ENCODE peak calls at places on chromosomes 5 and 9, in six cellular contexts. One of them, this sample, is unnamed. For H3K27me3, the result is how much of the 10 kb centered on the place peaks cover.

GRCh38 chr5:139019880-139020279 is 144.7 kb upstream of the LRRTM2 start:
- DNase-seq in left lung: no peak
- DNase-seq in bronchial epithelial cell: no peak
- DNase-seq in esophagus squamous epithelium: no peak
- DNase-seq in A673: no peak
- DNase-seq in right atrium auricular region: no peak
- DNase-seq in this sample: no peak

GRCh38 chr9:124595743-124596142 is 88.5 kb upstream of the NR5A1 start:
- DNase-seq in right atrium auricular region: no peak
- DNase-seq in left lung: no peak
- DNase-seq in bronchial epithelial cell: no peak
- DNase-seq in esophagus squamous epithelium: no peak
- DNase-seq in A673: no peak
- DNase-seq in this sample: no peak

GRCh38 chr5:68420476-68421344 is 205.2 kb downstream of the PIK3R1 start:
- DNase-seq in A673: no peak
- DNase-seq in right atrium auricular region: no peak
- DNase-seq in esophagus squamous epithelium: no peak
- DNase-seq in bronchial epithelial cell: no peak
- DNase-seq in left lung: no peak
- DNase-seq in this sample: peak

GRCh38 chr9:76697110-76697509 is 67.1 kb upstream of the PCA3 start:
- DNase-seq in bronchial epithelial cell: no peak
- DNase-seq in right atrium auricular region: no peak
- DNase-seq in left lung: no peak
- DNase-seq in esophagus squamous epithelium: no peak
- DNase-seq in A673: no peak
- DNase-seq in this sample: no peak

GRCh38 chr9:125241863-125242739 is 958 bp upstream of the HSPA5 start:
- DNase-seq in bronchial epithelial cell: no peak
- DNase-seq in A673: peak
- DNase-seq in esophagus squamous epithelium: no peak
- DNase-seq in left lung: peak
- DNase-seq in right atrium auricular region: peak
- DNase-seq in this sample: peak

GRCh38 chr9:99445920-99446319 is 223.8 kb downstream of the SEC61B start:
- DNase-seq in esophagus squamous epithelium: no peak
- DNase-seq in right atrium auricular region: no peak
- DNase-seq in left lung: no peak
- DNase-seq in bronchial epithelial cell: peak
- DNase-seq in A673: no peak
- DNase-seq in this sample: no peak

GRCh38 chr9:16825971-16826370 is 44.5 kb downstream of the BNC2 start:
- DNase-seq in esophagus squamous epithelium: no peak
- DNase-seq in bronchial epithelial cell: no peak
- DNase-seq in right atrium auricular region: no peak
- DNase-seq in left lung: no peak
- DNase-seq in A673: peak
- DNase-seq in this sample: no peak

GRCh38 chr5:110087829-110088228 is 398.1 kb downstream of the MAN2A1 start:
- DNase-seq in bronchial epithelial cell: peak
- DNase-seq in left lung: no peak
- DNase-seq in A673: peak
- DNase-seq in esophagus squamous epithelium: no peak
- DNase-seq in right atrium auricular region: no peak
- DNase-seq in this sample: no peak

GRCh38 chr9:99197987-99198386 is 23.8 kb downstream of the ALG2 start:
- DNase-seq in right atrium auricular region: no peak
- DNase-seq in esophagus squamous epithelium: no peak
- DNase-seq in left lung: no peak
- DNase-seq in bronchial epithelial cell: no peak
- DNase-seq in A673: no peak
- DNase-seq in this sample: no peak

GRCh38 chr9:34992376-34992951 is 2.9 kb downstream of the DNAJB5 start:
- DNase-seq in left lung: peak
- DNase-seq in right atrium auricular region: peak
- DNase-seq in A673: peak
- DNase-seq in bronchial epithelial cell: peak
- DNase-seq in esophagus squamous epithelium: no peak
- DNase-seq in this sample: peak

GRCh38 chr9:36877239-36877638 is 156.8 kb downstream of the PAX5 start:
- DNase-seq in esophagus squamous epithelium: no peak
- DNase-seq in right atrium auricular region: no peak
- DNase-seq in A673: no peak
- DNase-seq in left lung: no peak
- DNase-seq in bronchial epithelial cell: no peak
- DNase-seq in this sample: no peak
- H3K27me3 ChIP-seq in esophagus squamous epithelium: under half
- H3K27me3 ChIP-seq in right atrium auricular region: under half
- H3K27me3 ChIP-seq in A673: under half
- H3K27me3 ChIP-seq in left lung: under half
- H3K27me3 ChIP-seq in bronchial epithelial cell: under half
- H3K27me3 ChIP-seq in this sample: under half

DNA sequence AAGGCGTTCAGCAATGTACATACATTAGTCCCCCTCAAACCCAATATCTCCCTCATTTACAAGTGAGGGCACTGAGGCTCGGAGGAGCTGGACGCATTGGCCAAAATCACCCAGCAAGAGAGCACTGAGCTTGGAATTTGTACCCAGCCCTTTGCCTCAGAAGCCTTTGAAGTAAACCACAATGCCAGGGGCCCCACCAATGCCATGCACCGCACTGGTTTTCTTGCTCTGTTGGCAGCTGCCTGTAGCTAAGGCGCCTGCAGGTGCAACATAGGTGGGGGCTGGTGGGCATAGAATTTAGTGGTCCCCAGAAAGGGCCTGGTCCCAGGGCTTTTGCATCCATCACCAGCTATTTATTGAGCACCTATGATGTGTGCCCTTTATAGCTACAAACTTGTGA is 37.3 kb upstream of the FUBP3 start:
- DNase-seq in bronchial epithelial cell: no peak
- DNase-seq in left lung: no peak
- DNase-seq in right atrium auricular region: no peak
- DNase-seq in esophagus squamous epithelium: no peak
- DNase-seq in A673: no peak
- DNase-seq in this sample: no peak
- H3K27me3 ChIP-seq in bronchial epithelial cell: under half
- H3K27me3 ChIP-seq in left lung: half or more
- H3K27me3 ChIP-seq in right atrium auricular region: under half
- H3K27me3 ChIP-seq in esophagus squamous epithelium: under half
- H3K27me3 ChIP-seq in A673: under half
- H3K27me3 ChIP-seq in this sample: under half

GRCh38 chr9:132505961-132506691 is 76.3 kb upstream of the BARHL1 start:
- DNase-seq in esophagus squamous epithelium: no peak
- DNase-seq in A673: no peak
- DNase-seq in left lung: no peak
- DNase-seq in right atrium auricular region: no peak
- DNase-seq in bronchial epithelial cell: no peak
- DNase-seq in this sample: no peak

GRCh38 chr9:132507670-132508469 is 74.5 kb upstream of the BARHL1 start:
- DNase-seq in left lung: peak
- DNase-seq in right atrium auricular region: peak
- DNase-seq in A673: peak
- DNase-seq in esophagus squamous epithelium: no peak
- DNase-seq in bronchial epithelial cell: peak
- DNase-seq in this sample: peak

GRCh38 chr9:132509921-132510874 is 72.2 kb upstream of the BARHL1 start:
- DNase-seq in A673: peak
- DNase-seq in bronchial epithelial cell: no peak
- DNase-seq in left lung: no peak
- DNase-seq in right atrium auricular region: no peak
- DNase-seq in esophagus squamous epithelium: no peak
- DNase-seq in this sample: no peak

GRCh38 chr9:132504452-132504851 is 78.0 kb upstream of the BARHL1 start:
- DNase-seq in bronchial epithelial cell: no peak
- DNase-seq in left lung: no peak
- DNase-seq in esophagus squamous epithelium: no peak
- DNase-seq in right atrium auricular region: no peak
- DNase-seq in A673: no peak
- DNase-seq in this sample: no peak

GRCh38 chr9:132506907-132507669 is 75.3 kb upstream of the BARHL1 start:
- DNase-seq in left lung: no peak
- DNase-seq in A673: no peak
- DNase-seq in bronchial epithelial cell: no peak
- DNase-seq in right atrium auricular region: no peak
- DNase-seq in esophagus squamous epithelium: no peak
- DNase-seq in this sample: no peak
- H3K27me3 ChIP-seq in left lung: half or more
- H3K27me3 ChIP-seq in A673: under half
- H3K27me3 ChIP-seq in bronchial epithelial cell: under half
- H3K27me3 ChIP-seq in right atrium auricular region: under half
- H3K27me3 ChIP-seq in esophagus squamous epithelium: under half
- H3K27me3 ChIP-seq in this sample: under half

DNA sequence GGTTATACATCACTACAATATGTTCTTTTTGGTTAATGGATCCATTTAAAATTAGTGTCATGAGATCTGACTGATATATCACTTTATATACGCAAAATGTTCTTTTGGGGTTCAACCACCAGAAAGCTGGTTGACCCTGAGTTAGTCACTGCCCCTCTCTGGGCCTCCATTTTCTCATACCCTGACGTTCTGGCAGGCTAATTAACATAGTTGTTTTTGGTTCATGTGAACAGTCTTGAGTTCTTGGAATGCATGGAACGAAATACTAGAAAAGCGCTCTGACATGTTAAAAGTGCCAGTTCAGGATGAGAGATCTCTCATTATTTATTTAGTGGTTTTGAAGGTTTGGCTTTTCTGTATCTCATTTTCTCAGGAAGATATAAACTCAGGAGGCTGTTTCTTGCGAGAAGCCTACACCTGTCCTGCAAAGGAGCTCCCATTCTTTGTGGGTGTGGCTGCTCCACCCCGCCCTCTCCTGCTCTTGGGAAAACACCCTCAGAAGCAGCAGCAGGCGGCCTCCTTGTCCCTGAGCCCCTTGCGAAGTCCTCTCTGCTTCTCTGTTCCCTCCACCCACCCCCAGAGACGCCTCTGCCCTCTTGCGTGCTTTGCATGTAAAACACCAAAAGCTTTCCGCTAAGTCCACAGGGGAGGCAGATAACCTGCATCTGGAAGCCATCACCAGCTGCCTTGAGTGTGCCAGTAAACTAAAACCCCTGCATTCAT is 302.4 kb upstream of the PANK3 start:
- DNase-seq in esophagus squamous epithelium: no peak
- DNase-seq in right atrium auricular region: no peak
- DNase-seq in left lung: no peak
- DNase-seq in bronchial epithelial cell: no peak
- DNase-seq in A673: peak
- DNase-seq in this sample: no peak
- H3K27me3 ChIP-seq in esophagus squamous epithelium: under half
- H3K27me3 ChIP-seq in right atrium auricular region: under half
- H3K27me3 ChIP-seq in left lung: half or more
- H3K27me3 ChIP-seq in bronchial epithelial cell: under half
- H3K27me3 ChIP-seq in A673: under half
- H3K27me3 ChIP-seq in this sample: under half

GRCh38 chr5:181207960-181208253 is 2.9 kb upstream of the TRIM7 start:
- DNase-seq in right atrium auricular region: no peak
- DNase-seq in A673: no peak
- DNase-seq in bronchial epithelial cell: no peak
- DNase-seq in esophagus squamous epithelium: no peak
- DNase-seq in left lung: no peak
- DNase-seq in this sample: no peak
- H3K27me3 ChIP-seq in right atrium auricular region: under half
- H3K27me3 ChIP-seq in A673: under half
- H3K27me3 ChIP-seq in bronchial epithelial cell: under half
- H3K27me3 ChIP-seq in esophagus squamous epithelium: under half
- H3K27me3 ChIP-seq in left lung: under half
- H3K27me3 ChIP-seq in this sample: under half

GRCh38 chr9:97940707-97941106 is 2.7 kb upstream of the HEMGN start:
- DNase-seq in esophagus squamous epithelium: no peak
- DNase-seq in A673: no peak
- DNase-seq in right atrium auricular region: no peak
- DNase-seq in bronchial epithelial cell: no peak
- DNase-seq in left lung: no peak
- DNase-seq in this sample: no peak
- H3K27me3 ChIP-seq in esophagus squamous epithelium: under half
- H3K27me3 ChIP-seq in A673: half or more
- H3K27me3 ChIP-seq in right atrium auricular region: under half
- H3K27me3 ChIP-seq in bronchial epithelial cell: under half
- H3K27me3 ChIP-seq in left lung: under half
- H3K27me3 ChIP-seq in this sample: under half

GRCh38 chr5:135053989-135054388 is 20.0 kb upstream of the PITX1 start:
- DNase-seq in right atrium auricular region: no peak
- DNase-seq in bronchial epithelial cell: no peak
- DNase-seq in A673: no peak
- DNase-seq in left lung: no peak
- DNase-seq in esophagus squamous epithelium: no peak
- DNase-seq in this sample: no peak
- H3K27me3 ChIP-seq in right atrium auricular region: under half
- H3K27me3 ChIP-seq in bronchial epithelial cell: under half
- H3K27me3 ChIP-seq in A673: half or more
- H3K27me3 ChIP-seq in left lung: half or more
- H3K27me3 ChIP-seq in esophagus squamous epithelium: under half
- H3K27me3 ChIP-seq in this sample: under half

GRCh38 chr5:91419571-91420537 is 36.7 kb upstream of the ARRDC3 start:
- DNase-seq in bronchial epithelial cell: peak
- DNase-seq in left lung: peak
- DNase-seq in A673: peak
- DNase-seq in esophagus squamous epithelium: no peak
- DNase-seq in right atrium auricular region: peak
- DNase-seq in this sample: peak
- H3K27me3 ChIP-seq in bronchial epithelial cell: under half
- H3K27me3 ChIP-seq in left lung: under half
- H3K27me3 ChIP-seq in A673: under half
- H3K27me3 ChIP-seq in esophagus squamous epithelium: under half
- H3K27me3 ChIP-seq in right atrium auricular region: under half
- H3K27me3 ChIP-seq in this sample: under half